ENCODE peak calls at places on chromosome 21, in ten cellular contexts. N, G, P, O, C, H, W, E, M and S are unnamed samples.

GRCh38 chr21:32120231-32120630 is 158.6 kb downstream of the MIS18A start:
- DNase-seq in H (no peak), O (no peak), M (no peak), G (no peak), E (no peak), W (no peak), C (no peak), N (no peak), P (no peak), S (no peak)

GRCh38 chr21:17798796-17799195 is 20.4 kb downstream of the C21orf91 start:
- DNase-seq in P (no peak), E (no peak), O (no peak), W (no peak), H (no peak), C (no peak), N (no peak), M (no peak), G (no peak), S (no peak)

GRCh38 chr21:34020005-34020847 is 53.2 kb upstream of the MRPS6 start:
- DNase-seq in N (peak; percentile 99), H (no peak), P (no peak), M (no peak), E (no peak), W (peak; percentile 22), C (no peak), G (no peak), O (peak; percentile 92), S (no peak)

GRCh38 chr21:24259241-24259640 is 1348.0 kb downstream of the MRPL39 start:
- DNase-seq in P (no peak), H (no peak), N (no peak), E (no peak), G (no peak), O (no peak), C (no peak), M (no peak), W (no peak), S (no peak)

GRCh38 chr21:29233611-29234540 is 64.8 kb upstream of the BACH1 start:
- DNase-seq in O (peak; percentile 76), W (no peak), E (no peak), C (no peak), H (no peak), M (no peak), N (no peak), P (no peak), G (no peak), S (no peak)

GRCh38 chr21:36263797-36264196 is 56.2 kb upstream of the MORC3 start:
- DNase-seq in M (no peak), W (no peak), H (no peak), C (no peak), N (no peak), E (no peak), O (no peak), P (no peak), G (no peak), S (no peak)

GRCh38 chr21:35594905-35595304 is 465.4 kb downstream of the SETD4 start:
- DNase-seq in W (no peak), E (no peak), P (no peak), O (no peak), N (no peak), M (no peak), H (no peak), G (no peak), C (no peak), S (no peak)

GRCh38 chr21:42735061-42735460 is 81.6 kb downstream of the PDE9A start:
- DNase-seq in H (no peak), P (no peak), W (no peak), M (no peak), C (no peak), N (no peak), G (no peak), O (no peak), E (no peak), S (no peak)

GRCh38 chr21:45551316-45551715 is 9.1 kb upstream of the SLC19A1 start:
- DNase-seq in N (no peak), H (peak; percentile 63), G (peak; percentile 67), W (no peak), E (no peak), O (peak; percentile 35), P (peak; percentile 80), C (peak; percentile 81), M (no peak), S (no peak)

GRCh38 chr21:29237110-29238051 is 61.3 kb upstream of the BACH1 start:
- DNase-seq in C (no peak), W (peak; percentile 81), O (no peak), M (no peak), N (no peak), G (no peak), E (no peak), H (no peak), P (no peak), S (peak; percentile 68)

GRCh38 chr21:41573902-41574690 is 66.1 kb upstream of the TMPRSS2 start:
- DNase-seq in C (no peak), N (no peak), E (no peak), M (no peak), W (no peak), G (no peak), H (no peak), O (no peak), P (no peak), S (no peak)

GRCh38 chr21:15010645-15011044 is 54.2 kb downstream of the NRIP1 start:
- DNase-seq in H (no peak), G (no peak), N (no peak), C (no peak), W (no peak), P (peak; percentile 63), E (no peak), M (no peak), O (no peak), S (no peak)

GRCh38 chr21:46317710-46318463 is 5.8 kb downstream of the C21orf58 start:
- DNase-seq in M (no peak), C (no peak), N (no peak), H (no peak), O (no peak), E (peak; percentile 85), W (no peak), G (no peak), P (no peak), S (no peak)

GRCh38 chr21:17612565-17613241 is at the start of gene BTG3:
- DNase-seq in E (peak; percentile 73), W (peak; percentile 4), G (peak; percentile 85), O (no peak), N (peak; percentile 48), P (peak; percentile 81), H (peak; percentile 40), C (peak; percentile 81), M (peak; percentile 52), S (peak; percentile 94)

GRCh38 chr21:15005391-15005790 is 59.4 kb downstream of the NRIP1 start:
- DNase-seq in W (peak; percentile 29), E (no peak), O (no peak), G (peak; percentile 49), M (no peak), N (no peak), H (no peak), C (no peak), P (peak; percentile 71), S (no peak)

GRCh38 chr21:34679056-34679455 is 10.3 kb downstream of the CLIC6 start:
- DNase-seq in W (no peak), H (no peak), M (no peak), E (no peak), O (no peak), G (no peak), P (no peak), N (no peak), C (no peak), S (no peak)

GRCh38 chr21:43644609-43645008 is 14.7 kb downstream of the HSF2BP start:
- DNase-seq in M (no peak), N (peak; percentile 6), G (no peak), P (no peak), C (peak; percentile 74), H (no peak), O (no peak), E (no peak), W (no peak), S (no peak)

GRCh38 chr21:22120616-22121266 is 1122.5 kb downstream of the NCAM2 start:
- DNase-seq in P (peak; percentile 2), W (no peak), C (peak; percentile 31), E (no peak), M (no peak), O (no peak), N (peak; percentile 41), H (no peak), G (no peak), S (no peak)

GRCh38 chr21:41364308-41364707 is 2.5 kb downstream of the MX2 start:
- DNase-seq in N (no peak), C (no peak), M (no peak), G (peak; percentile 42), W (no peak), E (no peak), P (no peak), H (no peak), O (no peak), S (peak; percentile 81)